ENCODE peak calls at places on chromosomes 6 and 20, in six cellular contexts. One of them, this sample, is unnamed.
A peak's percentile ranks its signal among the peaks of the same experiment; 100 is the strongest.

GRCh38 chr6:111260570-111261298 is 173.4 kb downstream of the SLC16A10 start:
- DNase-seq in breast epithelium: no peak
- DNase-seq in tibial artery: no peak
- DNase-seq in sigmoid colon: no peak
- DNase-seq in right lobe of liver: no peak
- DNase-seq in GM23338: no peak
- DNase-seq in this sample: no peak

GRCh38 chr20:45157977-45158376 is 16.7 kb upstream of the PI3 start:
- DNase-seq in breast epithelium: no peak
- DNase-seq in tibial artery: no peak
- DNase-seq in sigmoid colon: no peak
- DNase-seq in right lobe of liver: no peak
- DNase-seq in GM23338: no peak
- DNase-seq in this sample: no peak

GRCh38 chr20:54479138-54479906 is 3.9 kb downstream of the DOK5 start:
- DNase-seq in breast epithelium: no peak
- DNase-seq in tibial artery: no peak
- DNase-seq in sigmoid colon: no peak
- DNase-seq in right lobe of liver: no peak
- DNase-seq in GM23338: peak; percentile 64
- DNase-seq in this sample: no peak

GRCh38 chr6:31178143-31179041 is 7.9 kb upstream of the POU5F1 start:
- DNase-seq in breast epithelium: no peak
- DNase-seq in tibial artery: no peak
- DNase-seq in sigmoid colon: no peak
- DNase-seq in right lobe of liver: no peak
- DNase-seq in GM23338: no peak
- DNase-seq in this sample: no peak

GRCh38 chr6:160121558-160121957 is at the start of gene SLC22A1:
- DNase-seq in breast epithelium: no peak
- DNase-seq in tibial artery: no peak
- DNase-seq in sigmoid colon: no peak
- DNase-seq in right lobe of liver: peak; percentile 84
- DNase-seq in GM23338: no peak
- DNase-seq in this sample: no peak

GRCh38 chr20:32569380-32570305 is 15.5 kb downstream of the NOL4L start:
- DNase-seq in breast epithelium: no peak
- DNase-seq in tibial artery: no peak
- DNase-seq in sigmoid colon: no peak
- DNase-seq in right lobe of liver: no peak
- DNase-seq in GM23338: no peak
- DNase-seq in this sample: no peak

GRCh38 chr20:21182832-21183563 is 57.1 kb downstream of the KIZ start:
- DNase-seq in breast epithelium: no peak
- DNase-seq in tibial artery: no peak
- DNase-seq in sigmoid colon: peak; percentile 80
- DNase-seq in right lobe of liver: no peak
- DNase-seq in GM23338: no peak
- DNase-seq in this sample: no peak

GRCh38 chr20:21083825-21084325 is 22.3 kb downstream of the LINC00237 start:
- DNase-seq in breast epithelium: no peak
- DNase-seq in tibial artery: no peak
- DNase-seq in sigmoid colon: no peak
- DNase-seq in right lobe of liver: no peak
- DNase-seq in GM23338: no peak
- DNase-seq in this sample: no peak

GRCh38 chr6:44918893-44919292 is 409.2 kb upstream of the RUNX2 start:
- DNase-seq in breast epithelium: no peak
- DNase-seq in tibial artery: no peak
- DNase-seq in sigmoid colon: no peak
- DNase-seq in right lobe of liver: no peak
- DNase-seq in GM23338: no peak
- DNase-seq in this sample: no peak

GRCh38 chr6:137304020-137304780 is 85.0 kb upstream of the IFNGR1 start:
- DNase-seq in breast epithelium: no peak
- DNase-seq in tibial artery: no peak
- DNase-seq in sigmoid colon: no peak
- DNase-seq in right lobe of liver: no peak
- DNase-seq in GM23338: no peak
- DNase-seq in this sample: no peak

GRCh38 chr6:33313709-33314514 is at the start of gene TAPBP:
- DNase-seq in breast epithelium: peak; percentile 70
- DNase-seq in tibial artery: peak; percentile 60
- DNase-seq in sigmoid colon: peak; percentile 83
- DNase-seq in right lobe of liver: peak; percentile 72
- DNase-seq in GM23338: peak; percentile 63
- DNase-seq in this sample: no peak

GRCh38 chr20:61117725-61118124 is 134.3 kb upstream of the CDH4 start:
- DNase-seq in breast epithelium: no peak
- DNase-seq in tibial artery: no peak
- DNase-seq in sigmoid colon: no peak
- DNase-seq in right lobe of liver: no peak
- DNase-seq in GM23338: no peak
- DNase-seq in this sample: no peak

GRCh38 chr6:22470454-22471368 is 98.7 kb upstream of the HDGFL1 start:
- DNase-seq in breast epithelium: peak; percentile 68
- DNase-seq in tibial artery: peak; percentile 36
- DNase-seq in sigmoid colon: no peak
- DNase-seq in right lobe of liver: peak; percentile 85
- DNase-seq in GM23338: peak; percentile 5
- DNase-seq in this sample: no peak

GRCh38 chr20:60020251-60020650 is 62.0 kb downstream of the CDH26 start:
- DNase-seq in breast epithelium: no peak
- DNase-seq in tibial artery: no peak
- DNase-seq in sigmoid colon: no peak
- DNase-seq in right lobe of liver: no peak
- DNase-seq in GM23338: no peak
- DNase-seq in this sample: no peak

GRCh38 chr20:3044336-3044965 is 1.0 kb downstream of the GNRH2 start:
- DNase-seq in breast epithelium: no peak
- DNase-seq in tibial artery: no peak
- DNase-seq in sigmoid colon: no peak
- DNase-seq in right lobe of liver: no peak
- DNase-seq in GM23338: no peak
- DNase-seq in this sample: no peak

GRCh38 chr6:118876814-118877213 is 17.1 kb upstream of the ASF1A start:
- DNase-seq in breast epithelium: no peak
- DNase-seq in tibial artery: no peak
- DNase-seq in sigmoid colon: no peak
- DNase-seq in right lobe of liver: no peak
- DNase-seq in GM23338: no peak
- DNase-seq in this sample: no peak

GRCh38 chr20:5150226-5151076 is 23.6 kb downstream of the CDS2 start:
- DNase-seq in breast epithelium: no peak
- DNase-seq in tibial artery: no peak
- DNase-seq in sigmoid colon: no peak
- DNase-seq in right lobe of liver: peak; percentile 78
- DNase-seq in GM23338: no peak
- DNase-seq in this sample: no peak

DNA sequence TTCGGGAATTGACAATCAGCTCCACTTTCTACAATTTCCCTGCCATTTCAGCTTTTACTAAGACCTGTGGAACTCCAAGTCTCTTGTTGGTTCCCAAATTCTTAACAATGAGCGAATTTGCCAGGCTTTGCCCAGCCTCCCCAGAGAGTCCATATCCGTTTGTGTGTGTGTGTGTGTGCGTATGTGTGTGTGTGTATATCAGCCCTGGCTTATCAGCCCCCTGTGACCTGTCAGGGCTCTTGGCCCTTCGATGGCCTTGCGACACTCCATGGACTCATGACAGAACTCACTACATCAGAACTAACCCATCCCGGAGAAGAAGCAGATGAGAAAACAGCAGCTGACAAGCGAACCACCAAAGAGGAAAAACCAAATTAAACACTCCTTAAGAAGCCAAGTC is 523.8 kb downstream of the CD83 start:
- DNase-seq in breast epithelium: no peak
- DNase-seq in tibial artery: no peak
- DNase-seq in sigmoid colon: no peak
- DNase-seq in right lobe of liver: no peak
- DNase-seq in GM23338: no peak
- DNase-seq in this sample: no peak
- H3K4me1 ChIP-seq in breast epithelium: peaks cover 5% of the 10 kb centered on the region
- H3K4me1 ChIP-seq in tibial artery: no peaks in the 10 kb centered on the region
- H3K4me1 ChIP-seq in sigmoid colon: peaks cover 12% of the 10 kb centered on the region
- H3K4me1 ChIP-seq in right lobe of liver: no peaks in the 10 kb centered on the region
- H3K4me1 ChIP-seq in GM23338: peaks cover 48% of the 10 kb centered on the region
- H3K4me1 ChIP-seq in this sample: peaks cover 6% of the 10 kb centered on the region

GRCh38 chr20:43936805-43937204 is 22.2 kb downstream of the TOX2 start:
- DNase-seq in breast epithelium: no peak
- DNase-seq in tibial artery: no peak
- DNase-seq in sigmoid colon: no peak
- DNase-seq in right lobe of liver: no peak
- DNase-seq in GM23338: no peak
- DNase-seq in this sample: no peak

GRCh38 chr20:43937586-43937985 is 22.9 kb downstream of the TOX2 start:
- DNase-seq in breast epithelium: no peak
- DNase-seq in tibial artery: no peak
- DNase-seq in sigmoid colon: no peak
- DNase-seq in right lobe of liver: no peak
- DNase-seq in GM23338: no peak
- DNase-seq in this sample: no peak

GRCh38 chr20:43938932-43939761 is 24.5 kb downstream of the TOX2 start:
- DNase-seq in breast epithelium: no peak
- DNase-seq in tibial artery: peak; percentile 82
- DNase-seq in sigmoid colon: peak; percentile 76
- DNase-seq in right lobe of liver: no peak
- DNase-seq in GM23338: no peak
- DNase-seq in this sample: no peak

GRCh38 chr20:43939762-43940121 is 25.1 kb downstream of the TOX2 start:
- DNase-seq in breast epithelium: no peak
- DNase-seq in tibial artery: no peak
- DNase-seq in sigmoid colon: no peak
- DNase-seq in right lobe of liver: no peak
- DNase-seq in GM23338: no peak
- DNase-seq in this sample: no peak

DNA sequence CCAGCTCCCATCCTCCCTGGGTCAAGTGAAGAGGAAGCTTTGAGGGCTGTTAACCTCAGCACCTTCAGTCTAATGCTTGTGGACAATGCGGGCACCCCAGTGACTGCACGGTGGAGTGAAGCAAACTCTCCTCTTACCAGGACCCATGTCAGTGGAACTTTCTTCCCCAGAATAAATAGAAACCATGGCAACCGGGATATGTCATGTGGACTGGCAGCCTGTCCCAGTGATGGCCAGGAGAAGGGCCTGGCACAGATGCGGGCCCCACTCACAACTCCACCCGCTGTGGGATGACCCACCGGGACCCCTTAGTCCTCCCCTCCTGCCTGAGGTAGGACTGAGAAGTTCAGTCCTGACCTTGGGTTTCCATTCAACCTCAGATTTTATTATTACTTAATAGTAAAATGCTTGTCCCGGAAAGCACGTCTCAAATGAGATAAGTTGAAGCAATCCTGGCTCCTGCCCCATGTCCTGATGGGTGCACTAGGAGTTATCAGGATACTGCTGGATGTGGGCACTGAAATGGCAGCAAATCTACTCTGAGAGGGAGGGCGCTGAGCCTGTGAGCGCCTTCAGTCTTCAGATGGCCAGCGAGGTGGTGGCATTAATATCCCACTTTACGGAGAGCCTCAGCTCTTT is 23.5 kb downstream of the TOX2 start:
- DNase-seq in breast epithelium: no peak
- DNase-seq in tibial artery: no peak
- DNase-seq in sigmoid colon: no peak
- DNase-seq in right lobe of liver: no peak
- DNase-seq in GM23338: no peak
- DNase-seq in this sample: no peak
- H3K4me1 ChIP-seq in breast epithelium: no peaks in the 10 kb centered on the region
- H3K4me1 ChIP-seq in tibial artery: no peaks in the 10 kb centered on the region
- H3K4me1 ChIP-seq in sigmoid colon: peaks cover 16% of the 10 kb centered on the region
- H3K4me1 ChIP-seq in right lobe of liver: no peaks in the 10 kb centered on the region
- H3K4me1 ChIP-seq in GM23338: peaks cover 9% of the 10 kb centered on the region
- H3K4me1 ChIP-seq in this sample: peaks cover 4% of the 10 kb centered on the region

DNA sequence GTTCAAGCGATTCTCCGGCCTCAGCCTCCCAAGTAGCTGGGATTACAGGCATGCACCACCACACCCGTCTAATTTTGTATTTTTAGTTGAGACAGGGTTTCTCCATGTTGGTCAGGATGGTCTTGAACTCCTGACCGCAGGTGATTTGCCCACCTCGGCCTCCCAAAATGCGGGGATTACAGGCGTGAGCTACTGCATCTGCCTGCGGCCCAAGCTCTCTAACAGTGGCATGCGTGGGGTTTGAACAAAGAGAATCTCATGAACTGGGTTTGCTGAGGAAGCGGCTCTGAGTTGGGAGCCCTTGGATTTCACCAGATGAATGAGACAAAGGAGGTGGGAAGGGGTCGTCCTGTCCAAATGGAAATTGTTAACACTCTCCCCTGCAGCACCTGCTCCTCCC is 33.2 kb upstream of the CD83 start:
- DNase-seq in breast epithelium: no peak
- DNase-seq in tibial artery: no peak
- DNase-seq in sigmoid colon: no peak
- DNase-seq in right lobe of liver: no peak
- DNase-seq in GM23338: no peak
- DNase-seq in this sample: no peak
- H3K4me1 ChIP-seq in breast epithelium: no peaks in the 10 kb centered on the region
- H3K4me1 ChIP-seq in tibial artery: no peaks in the 10 kb centered on the region
- H3K4me1 ChIP-seq in sigmoid colon: no peaks in the 10 kb centered on the region
- H3K4me1 ChIP-seq in right lobe of liver: no peaks in the 10 kb centered on the region
- H3K4me1 ChIP-seq in GM23338: peaks cover 17% of the 10 kb centered on the region
- H3K4me1 ChIP-seq in this sample: no peaks in the 10 kb centered on the region

GRCh38 chr6:163294734-163295133 is 119.8 kb upstream of the QKI start:
- DNase-seq in breast epithelium: no peak
- DNase-seq in tibial artery: no peak
- DNase-seq in sigmoid colon: no peak
- DNase-seq in right lobe of liver: no peak
- DNase-seq in GM23338: no peak
- DNase-seq in this sample: no peak

GRCh38 chr6:163291622-163292021 is 122.9 kb upstream of the QKI start:
- DNase-seq in breast epithelium: no peak
- DNase-seq in tibial artery: no peak
- DNase-seq in sigmoid colon: no peak
- DNase-seq in right lobe of liver: no peak
- DNase-seq in GM23338: no peak
- DNase-seq in this sample: no peak

GRCh38 chr6:163296835-163297519 is 117.5 kb upstream of the QKI start:
- DNase-seq in breast epithelium: no peak
- DNase-seq in tibial artery: no peak
- DNase-seq in sigmoid colon: no peak
- DNase-seq in right lobe of liver: no peak
- DNase-seq in GM23338: no peak
- DNase-seq in this sample: no peak

GRCh38 chr6:163290545-163291274 is 123.8 kb upstream of the QKI start:
- DNase-seq in breast epithelium: no peak
- DNase-seq in tibial artery: no peak
- DNase-seq in sigmoid colon: no peak
- DNase-seq in right lobe of liver: no peak
- DNase-seq in GM23338: no peak
- DNase-seq in this sample: no peak

GRCh38 chr6:163293286-163293685 is 121.2 kb upstream of the QKI start:
- DNase-seq in breast epithelium: no peak
- DNase-seq in tibial artery: no peak
- DNase-seq in sigmoid colon: no peak
- DNase-seq in right lobe of liver: no peak
- DNase-seq in GM23338: no peak
- DNase-seq in this sample: no peak
- H3K4me1 ChIP-seq in breast epithelium: no peaks in the 10 kb centered on the region
- H3K4me1 ChIP-seq in tibial artery: no peaks in the 10 kb centered on the region
- H3K4me1 ChIP-seq in sigmoid colon: no peaks in the 10 kb centered on the region
- H3K4me1 ChIP-seq in right lobe of liver: no peaks in the 10 kb centered on the region
- H3K4me1 ChIP-seq in GM23338: no peaks in the 10 kb centered on the region
- H3K4me1 ChIP-seq in this sample: no peaks in the 10 kb centered on the region

This sample was measured in iPS DF 6.9.